ENCODE peak calls at places on chromosomes 11 and 22, in five cellular contexts. Y, Z, N, X and B are unnamed samples.

GRCh38 chr11:106480581-106481185 is 403.2 kb downstream of the AASDHPPT start:
- DNase-seq in Y (no peak), Z (no peak), N (no peak), X (peak; percentile 30), B (no peak)

GRCh38 chr11:65497141-65498041 is 1.5 kb upstream of the MALAT1 start:
- DNase-seq in Y (peak; percentile 92), Z (peak; percentile 97), N (peak; percentile 100), X (peak; percentile 97), B (peak; percentile 99)

GRCh38 chr22:49827307-49827852 is 293 bp downstream of the BRD1 start:
- DNase-seq in Y (peak; percentile 26), Z (no peak), N (peak; percentile 67), X (no peak), B (no peak)

GRCh38 chr22:50670914-50671538 is 1.6 kb upstream of the SHANK3 start:
- DNase-seq in Y (no peak), Z (no peak), N (no peak), X (no peak), B (no peak)

GRCh38 chr22:31440681-31441080 is 41.3 kb downstream of the DRG1 start:
- DNase-seq in Y (no peak), Z (no peak), N (no peak), X (no peak), B (no peak)

GRCh38 chr11:79241205-79241604 is 199.6 kb downstream of the TENM4 start:
- DNase-seq in Y (no peak), Z (no peak), N (no peak), X (no peak), B (no peak)

GRCh38 chr11:1087961-1088926 is 13.6 kb downstream of the MUC2 start:
- DNase-seq in Y (peak; percentile 45), Z (no peak), N (no peak), X (no peak), B (peak; percentile 18)

GRCh38 chr11:64278576-64279190 is 5.8 kb downstream of the BAD start:
- DNase-seq in Y (no peak), Z (no peak), N (no peak), X (no peak), B (no peak)

GRCh38 chr22:47994045-47994444 is 1231.6 kb downstream of the TBC1D22A start:
- DNase-seq in Y (no peak), Z (no peak), N (no peak), X (no peak), B (no peak)

GRCh38 chr11:68940651-68941323 is 37.1 kb downstream of the IGHMBP2 start:
- DNase-seq in Y (no peak), Z (no peak), N (no peak), X (no peak), B (no peak)

GRCh38 chr22:36769541-36769940 is 6.4 kb downstream of the IFT27 start:
- DNase-seq in Y (no peak), Z (no peak), N (no peak), X (no peak), B (no peak)

GRCh38 chr11:69518081-69518950 is 36.9 kb downstream of the LINC01488 start:
- DNase-seq in Y (no peak), Z (no peak), N (no peak), X (peak; percentile 94), B (peak; percentile 9)

GRCh38 chr11:10984250-10984649 is 126.4 kb upstream of the ZBED5 start:
- DNase-seq in Y (peak; percentile 58), Z (no peak), N (peak; percentile 16), X (no peak), B (no peak)

GRCh38 chr22:37601540-37602442 is 6.8 kb upstream of the GGA1 start:
- DNase-seq in Y (peak; percentile 82), Z (no peak), N (peak; percentile 85), X (peak; percentile 33), B (no peak)

GRCh38 chr22:31229402-31230140 is 17.5 kb downstream of the LIMK2 start:
- DNase-seq in Y (peak; percentile 15), Z (no peak), N (peak; percentile 50), X (peak; percentile 48), B (no peak)

GRCh38 chr22:49208768-49209252 is 618.9 kb downstream of the BRD1 start:
- DNase-seq in Y (peak; percentile 16), Z (no peak), N (peak; percentile 81), X (no peak), B (peak; percentile 50)

GRCh38 chr22:45134313-45134712 is 29.4 kb upstream of the NUP50 start:
- DNase-seq in Y (no peak), Z (no peak), N (no peak), X (no peak), B (no peak)
- H3K4me3 ChIP-seq in Y (no peak overlapping the region), Z (no peak overlapping the region), N (no peak overlapping the region), X (no peak overlapping the region), B (no peak overlapping the region)

DNA sequence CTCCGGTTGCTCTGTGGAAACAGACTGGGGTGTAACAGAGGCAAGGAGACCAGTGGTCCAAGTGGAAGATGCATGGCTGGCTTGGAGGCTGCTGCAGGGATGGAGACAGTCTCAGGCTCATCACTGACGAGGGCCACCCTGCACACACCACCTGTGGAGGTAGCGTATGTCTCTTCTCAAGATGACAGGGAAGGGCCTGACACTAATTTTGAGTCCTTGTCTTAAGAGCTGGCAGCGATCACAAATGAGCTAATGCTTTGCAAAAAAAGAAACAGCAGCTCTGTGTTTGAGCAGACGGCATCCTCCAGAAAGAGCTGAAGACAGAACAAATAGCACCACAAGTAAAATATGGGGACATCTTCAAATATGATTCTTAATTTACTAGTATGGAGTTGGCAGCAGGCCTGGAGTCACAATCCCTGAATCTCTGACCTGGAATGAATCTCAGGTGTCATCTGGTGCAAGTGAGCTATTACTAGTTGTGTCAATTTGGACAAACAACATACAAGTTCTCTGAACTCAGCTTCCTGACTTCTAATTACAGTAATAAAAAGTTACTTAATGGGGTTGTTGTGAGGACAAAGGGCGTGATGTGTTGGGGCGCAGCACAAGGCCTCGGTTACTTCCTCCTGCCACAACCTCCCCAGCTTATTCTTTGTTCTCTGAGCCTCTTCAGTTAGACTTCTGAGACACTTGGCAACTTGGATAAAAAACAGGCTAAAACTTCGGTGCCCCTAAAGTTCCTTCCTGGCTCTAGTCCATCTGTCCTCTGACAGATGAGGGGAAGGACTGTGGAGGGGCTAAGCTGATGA is 95.2 kb upstream of the BID start:
- DNase-seq in Y (no peak), Z (no peak), N (no peak), X (no peak), B (no peak)
- H3K27ac ChIP-seq in Y (no peak overlapping the region), Z (no peak overlapping the region), N (no peak overlapping the region), X (no peak overlapping the region), B (no peak overlapping the region)

GRCh38 chr11:15159085-15159484 is 44.4 kb downstream of the INSC start:
- DNase-seq in Y (peak; percentile 14), Z (no peak), N (peak; percentile 38), X (peak; percentile 49), B (no peak)
- TF ChIP-seq CTCF in Y (peak; percentile 50), Z (no peak), N (peak; percentile 68), X (peak; percentile 58), B (peak; percentile 35)

GRCh38 chr11:72237112-72237931 is 6.7 kb downstream of the PHOX2A start:
- DNase-seq in Y (no peak), Z (no peak), N (no peak), X (no peak), B (no peak)

GRCh38 chr11:72235351-72236057 is 8.5 kb downstream of the PHOX2A start:
- DNase-seq in Y (no peak), Z (no peak), N (no peak), X (no peak), B (no peak)

GRCh38 chr11:72234920-72235319 is 9.1 kb downstream of the PHOX2A start:
- DNase-seq in Y (no peak), Z (no peak), N (no peak), X (no peak), B (no peak)

GRCh38 chr11:72236774-72237111 is 7.2 kb downstream of the PHOX2A start:
- DNase-seq in Y (no peak), Z (no peak), N (no peak), X (no peak), B (no peak)

GRCh38 chr11:72236083-72236697 is 7.8 kb downstream of the PHOX2A start:
- DNase-seq in Y (no peak), Z (no peak), N (no peak), X (peak; percentile 50), B (no peak)
- H3K4me3 ChIP-seq in Y (no peak overlapping the region), Z (no peak overlapping the region), N (no peak overlapping the region), X (no peak overlapping the region), B (no peak overlapping the region)